ENCODE peak calls at places on chromosomes 11 and 22, in six cellular contexts. One of them, this sample, is unnamed.

GRCh38 chr11:95499516-95500135 is 268.6 kb upstream of the SESN3 start:
- DNase-seq in HCT116: no peak
- DNase-seq in esophagus squamous epithelium: no peak
- DNase-seq in IMR-90: peak; percentile 4
- DNase-seq in endothelial cell of umbilical vein: no peak
- DNase-seq in body of pancreas: no peak
- DNase-seq in this sample: no peak

GRCh38 chr11:118845369-118845768 is 38.3 kb upstream of the CXCR5 start:
- DNase-seq in HCT116: no peak
- DNase-seq in esophagus squamous epithelium: no peak
- DNase-seq in IMR-90: peak; percentile 70
- DNase-seq in endothelial cell of umbilical vein: peak; percentile 15
- DNase-seq in body of pancreas: no peak
- DNase-seq in this sample: no peak

GRCh38 chr22:30427871-30428270 is 2.3 kb downstream of the MTFP1 start:
- DNase-seq in HCT116: no peak
- DNase-seq in esophagus squamous epithelium: no peak
- DNase-seq in IMR-90: no peak
- DNase-seq in endothelial cell of umbilical vein: no peak
- DNase-seq in body of pancreas: no peak
- DNase-seq in this sample: no peak

GRCh38 chr22:44449061-44449682 is 48.9 kb downstream of the RTL6 start:
- DNase-seq in HCT116: no peak
- DNase-seq in esophagus squamous epithelium: no peak
- DNase-seq in IMR-90: peak; percentile 93
- DNase-seq in endothelial cell of umbilical vein: no peak
- DNase-seq in body of pancreas: no peak
- DNase-seq in this sample: no peak

GRCh38 chr11:12746593-12747097 is 72.4 kb downstream of the TEAD1 start:
- DNase-seq in HCT116: peak; percentile 78
- DNase-seq in esophagus squamous epithelium: no peak
- DNase-seq in IMR-90: peak; percentile 93
- DNase-seq in endothelial cell of umbilical vein: no peak
- DNase-seq in body of pancreas: peak; percentile 42
- DNase-seq in this sample: peak; percentile 98

GRCh38 chr11:27468209-27468608 is 4.4 kb downstream of the LGR4 start:
- DNase-seq in HCT116: no peak
- DNase-seq in esophagus squamous epithelium: no peak
- DNase-seq in IMR-90: peak; percentile 53
- DNase-seq in endothelial cell of umbilical vein: peak; percentile 81
- DNase-seq in body of pancreas: peak; percentile 34
- DNase-seq in this sample: no peak

GRCh38 chr11:73137942-73138274 is 4.2 kb downstream of the FCHSD2 start:
- DNase-seq in HCT116: no peak
- DNase-seq in esophagus squamous epithelium: no peak
- DNase-seq in IMR-90: no peak
- DNase-seq in endothelial cell of umbilical vein: no peak
- DNase-seq in body of pancreas: no peak
- DNase-seq in this sample: no peak

GRCh38 chr22:39408173-39408572 is 8.6 kb downstream of the TAB1 start:
- DNase-seq in HCT116: no peak
- DNase-seq in esophagus squamous epithelium: no peak
- DNase-seq in IMR-90: no peak
- DNase-seq in endothelial cell of umbilical vein: no peak
- DNase-seq in body of pancreas: no peak
- DNase-seq in this sample: no peak

GRCh38 chr22:37999640-38000272 is 15.4 kb upstream of the SOX10 start:
- DNase-seq in HCT116: peak; percentile 75
- DNase-seq in esophagus squamous epithelium: no peak
- DNase-seq in IMR-90: peak; percentile 61
- DNase-seq in endothelial cell of umbilical vein: peak; percentile 23
- DNase-seq in body of pancreas: peak; percentile 32
- DNase-seq in this sample: no peak

GRCh38 chr11:118933486-118933885 is 7.8 kb upstream of the BCL9L start:
- DNase-seq in HCT116: no peak
- DNase-seq in esophagus squamous epithelium: no peak
- DNase-seq in IMR-90: peak; percentile 16
- DNase-seq in endothelial cell of umbilical vein: peak; percentile 44
- DNase-seq in body of pancreas: peak; percentile 20
- DNase-seq in this sample: no peak

GRCh38 chr11:115258216-115258615 is 246.0 kb downstream of the CADM1 start:
- DNase-seq in HCT116: no peak
- DNase-seq in esophagus squamous epithelium: no peak
- DNase-seq in IMR-90: no peak
- DNase-seq in endothelial cell of umbilical vein: no peak
- DNase-seq in body of pancreas: no peak
- DNase-seq in this sample: no peak

GRCh38 chr11:95149659-95150294 is 60.1 kb downstream of the ENDOD1 start:
- DNase-seq in HCT116: peak; percentile 90
- DNase-seq in esophagus squamous epithelium: no peak
- DNase-seq in IMR-90: no peak
- DNase-seq in endothelial cell of umbilical vein: peak; percentile 61
- DNase-seq in body of pancreas: peak; percentile 61
- DNase-seq in this sample: peak; percentile 21

GRCh38 chr11:110219011-110219785 is 77.2 kb downstream of the RDX start:
- DNase-seq in HCT116: no peak
- DNase-seq in esophagus squamous epithelium: no peak
- DNase-seq in IMR-90: peak; percentile 53
- DNase-seq in endothelial cell of umbilical vein: no peak
- DNase-seq in body of pancreas: no peak
- DNase-seq in this sample: no peak

GRCh38 chr22:29029202-29030000 is 32.2 kb downstream of the C22orf31 start:
- DNase-seq in HCT116: no peak
- DNase-seq in esophagus squamous epithelium: no peak
- DNase-seq in IMR-90: no peak
- DNase-seq in endothelial cell of umbilical vein: no peak
- DNase-seq in body of pancreas: no peak
- DNase-seq in this sample: no peak

GRCh38 chr11:60831501-60832079 is 10.3 kb upstream of the CCDC86 start:
- DNase-seq in HCT116: no peak
- DNase-seq in esophagus squamous epithelium: no peak
- DNase-seq in IMR-90: peak; percentile 42
- DNase-seq in endothelial cell of umbilical vein: peak; percentile 51
- DNase-seq in body of pancreas: no peak
- DNase-seq in this sample: no peak

DNA sequence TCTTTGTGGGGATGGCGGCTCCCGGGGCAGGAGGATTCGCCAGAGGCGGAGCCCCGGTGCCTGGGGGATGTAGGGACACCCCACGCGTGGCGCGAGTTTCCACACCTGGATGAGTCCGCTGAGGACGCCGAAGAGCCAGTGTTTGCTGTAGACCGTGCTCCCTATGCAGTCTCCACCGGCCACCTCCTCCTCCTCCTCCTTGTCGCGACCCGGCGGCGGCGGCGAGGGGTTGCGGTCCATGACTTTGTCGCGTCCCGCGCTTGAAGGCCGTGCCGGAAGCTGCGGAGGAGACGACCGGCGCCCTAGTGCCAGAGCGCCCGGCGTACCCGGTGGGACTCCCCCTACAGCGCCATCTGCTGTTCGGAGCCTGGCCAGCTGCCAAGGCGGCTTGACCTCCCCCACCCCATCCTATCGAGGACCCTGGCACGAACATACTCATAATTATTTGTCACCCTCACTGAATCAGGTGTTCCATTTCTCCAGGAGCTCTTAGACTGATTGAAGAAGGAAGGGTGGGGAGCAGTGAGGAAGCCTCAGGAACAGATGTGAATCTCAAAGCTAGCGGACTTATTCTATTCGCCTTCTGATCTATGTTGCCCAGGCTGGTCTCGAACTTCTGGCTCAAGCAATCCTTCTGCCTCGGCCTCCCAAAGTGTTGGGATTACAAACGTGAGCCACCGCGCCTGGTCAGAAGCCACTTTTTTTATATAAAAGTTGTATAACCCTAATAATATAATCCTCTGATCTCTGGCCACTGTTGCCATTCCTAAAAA is at the start of gene SAAL1:
- DNase-seq in HCT116: peak; percentile 74
- DNase-seq in esophagus squamous epithelium: no peak
- DNase-seq in IMR-90: peak; percentile 67
- DNase-seq in endothelial cell of umbilical vein: peak; percentile 81
- DNase-seq in body of pancreas: peak; percentile 84
- DNase-seq in this sample: peak; percentile 84
- TF ChIP-seq POLR2A in HCT116: peak; percentile 48
- TF ChIP-seq POLR2A in esophagus squamous epithelium: peak; percentile 37
- TF ChIP-seq POLR2A in IMR-90: peak; percentile 18
- TF ChIP-seq POLR2A in endothelial cell of umbilical vein: peak; percentile 61
- TF ChIP-seq POLR2A in body of pancreas: peak; percentile 73
- TF ChIP-seq POLR2A in this sample: peak; percentile 52

DNA sequence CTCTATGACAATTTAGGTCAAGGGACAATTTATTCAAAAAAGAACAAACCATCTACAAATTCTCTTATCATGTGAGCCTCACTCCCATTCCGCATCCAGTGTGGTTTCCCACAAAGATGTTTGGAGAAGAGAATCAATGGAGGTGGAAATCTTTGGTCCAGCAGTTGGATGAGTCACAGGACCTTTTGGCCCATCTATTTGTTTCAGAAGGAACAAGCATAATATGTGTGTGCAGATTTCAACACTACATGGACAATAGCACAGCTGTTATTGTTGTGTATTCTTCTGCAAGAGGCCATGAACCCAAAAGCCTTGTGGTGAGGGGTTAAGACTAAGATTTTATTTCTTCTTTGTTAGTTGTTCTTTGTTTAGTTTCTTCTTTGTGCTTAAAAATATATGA is 61.6 kb downstream of the OR10A6 start:
- DNase-seq in HCT116: no peak
- DNase-seq in esophagus squamous epithelium: no peak
- DNase-seq in IMR-90: no peak
- DNase-seq in endothelial cell of umbilical vein: peak; percentile 63
- DNase-seq in body of pancreas: no peak
- DNase-seq in this sample: no peak
- H3K4me1 ChIP-seq in HCT116: no peaks in the 10 kb centered on the region
- H3K4me1 ChIP-seq in esophagus squamous epithelium: no peaks in the 10 kb centered on the region
- H3K4me1 ChIP-seq in IMR-90: no peaks in the 10 kb centered on the region
- H3K4me1 ChIP-seq in endothelial cell of umbilical vein: no peaks in the 10 kb centered on the region
- H3K4me1 ChIP-seq in body of pancreas: no peaks in the 10 kb centered on the region
- H3K4me1 ChIP-seq in this sample: no peaks in the 10 kb centered on the region

GRCh38 chr11:66693356-66694055 is 15.8 kb upstream of the RBM4B start:
- DNase-seq in HCT116: no peak
- DNase-seq in esophagus squamous epithelium: no peak
- DNase-seq in IMR-90: no peak
- DNase-seq in endothelial cell of umbilical vein: no peak
- DNase-seq in body of pancreas: no peak
- DNase-seq in this sample: no peak

GRCh38 chr11:66692871-66693331 is 15.2 kb upstream of the RBM4B start:
- DNase-seq in HCT116: no peak
- DNase-seq in esophagus squamous epithelium: no peak
- DNase-seq in IMR-90: no peak
- DNase-seq in endothelial cell of umbilical vein: no peak
- DNase-seq in body of pancreas: no peak
- DNase-seq in this sample: no peak

GRCh38 chr11:66696186-66696585 is 18.5 kb upstream of the RBM4B start:
- DNase-seq in HCT116: no peak
- DNase-seq in esophagus squamous epithelium: no peak
- DNase-seq in IMR-90: no peak
- DNase-seq in endothelial cell of umbilical vein: no peak
- DNase-seq in body of pancreas: no peak
- DNase-seq in this sample: no peak

GRCh38 chr11:66694056-66694410 is 16.3 kb upstream of the RBM4B start:
- DNase-seq in HCT116: no peak
- DNase-seq in esophagus squamous epithelium: no peak
- DNase-seq in IMR-90: no peak
- DNase-seq in endothelial cell of umbilical vein: no peak
- DNase-seq in body of pancreas: no peak
- DNase-seq in this sample: no peak

DNA sequence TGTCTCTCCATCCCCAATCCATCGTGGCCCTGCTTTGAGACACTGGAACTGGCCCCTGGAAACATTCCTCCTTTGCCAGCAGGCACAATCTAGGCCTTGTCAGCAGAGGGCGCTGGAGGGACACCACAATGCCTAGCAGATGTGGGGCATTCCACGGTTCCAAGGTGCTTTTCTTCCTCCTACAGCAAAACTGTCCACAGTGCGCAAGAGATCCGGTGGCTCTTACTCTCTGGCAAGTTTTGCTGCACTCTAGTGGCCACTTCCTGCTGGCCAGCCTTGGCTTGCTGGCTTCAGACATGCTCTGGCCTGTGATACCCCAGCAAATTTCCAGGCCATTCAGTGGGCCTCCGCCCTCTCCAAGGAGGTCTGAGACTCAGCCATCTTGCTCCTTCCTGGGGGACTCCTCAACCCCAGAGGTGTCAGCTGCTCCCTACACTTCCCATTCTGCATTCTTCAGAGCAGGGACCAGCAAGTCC is 17.1 kb upstream of the RBM4B start:
- DNase-seq in HCT116: peak; percentile 96
- DNase-seq in esophagus squamous epithelium: peak; percentile 51
- DNase-seq in IMR-90: peak; percentile 98
- DNase-seq in endothelial cell of umbilical vein: peak; percentile 92
- DNase-seq in body of pancreas: peak; percentile 97
- DNase-seq in this sample: peak; percentile 89
- H3K36me3 ChIP-seq in HCT116: no peaks in the 10 kb centered on the region
- H3K36me3 ChIP-seq in esophagus squamous epithelium: peaks cover 93% of the 10 kb centered on the region
- H3K36me3 ChIP-seq in IMR-90: no peaks in the 10 kb centered on the region
- H3K36me3 ChIP-seq in endothelial cell of umbilical vein: no peaks in the 10 kb centered on the region
- H3K36me3 ChIP-seq in body of pancreas: no peaks in the 10 kb centered on the region
- H3K36me3 ChIP-seq in this sample: no peaks in the 10 kb centered on the region

GRCh38 chr22:25169278-25170031 is 30.2 kb upstream of the CRYBB3 start:
- DNase-seq in HCT116: peak; percentile 33
- DNase-seq in esophagus squamous epithelium: no peak
- DNase-seq in IMR-90: no peak
- DNase-seq in endothelial cell of umbilical vein: no peak
- DNase-seq in body of pancreas: no peak
- DNase-seq in this sample: peak; percentile 63
- TF ChIP-seq POLR2A in HCT116: no peak
- TF ChIP-seq POLR2A in esophagus squamous epithelium: no peak
- TF ChIP-seq POLR2A in IMR-90: no peak
- TF ChIP-seq POLR2A in endothelial cell of umbilical vein: no peak
- TF ChIP-seq POLR2A in body of pancreas: no peak
- TF ChIP-seq POLR2A in this sample: no peak

GRCh38 chr11:71250512-71251158 is 1.7 kb downstream of the SHANK2 start:
- DNase-seq in HCT116: no peak
- DNase-seq in esophagus squamous epithelium: no peak
- DNase-seq in IMR-90: no peak
- DNase-seq in endothelial cell of umbilical vein: no peak
- DNase-seq in body of pancreas: no peak
- DNase-seq in this sample: no peak

GRCh38 chr11:71247551-71248250 is 4.7 kb downstream of the SHANK2 start:
- DNase-seq in HCT116: no peak
- DNase-seq in esophagus squamous epithelium: no peak
- DNase-seq in IMR-90: no peak
- DNase-seq in endothelial cell of umbilical vein: no peak
- DNase-seq in body of pancreas: peak; percentile 49
- DNase-seq in this sample: peak; percentile 73

GRCh38 chr11:71248251-71248570 is 4.2 kb downstream of the SHANK2 start:
- DNase-seq in HCT116: no peak
- DNase-seq in esophagus squamous epithelium: no peak
- DNase-seq in IMR-90: no peak
- DNase-seq in endothelial cell of umbilical vein: no peak
- DNase-seq in body of pancreas: no peak
- DNase-seq in this sample: peak; percentile 34

GRCh38 chr11:71249301-71249700 is 3.1 kb downstream of the SHANK2 start:
- DNase-seq in HCT116: no peak
- DNase-seq in esophagus squamous epithelium: no peak
- DNase-seq in IMR-90: no peak
- DNase-seq in endothelial cell of umbilical vein: no peak
- DNase-seq in body of pancreas: no peak
- DNase-seq in this sample: peak; percentile 30

GRCh38 chr11:71248656-71249055 is 3.7 kb downstream of the SHANK2 start:
- DNase-seq in HCT116: no peak
- DNase-seq in esophagus squamous epithelium: no peak
- DNase-seq in IMR-90: no peak
- DNase-seq in endothelial cell of umbilical vein: no peak
- DNase-seq in body of pancreas: no peak
- DNase-seq in this sample: peak; percentile 66
- H3K4me1 ChIP-seq in HCT116: peaks cover 13% of the 10 kb centered on the region
- H3K4me1 ChIP-seq in esophagus squamous epithelium: peaks cover 13% of the 10 kb centered on the region
- H3K4me1 ChIP-seq in IMR-90: peaks cover 6% of the 10 kb centered on the region
- H3K4me1 ChIP-seq in endothelial cell of umbilical vein: no peaks in the 10 kb centered on the region
- H3K4me1 ChIP-seq in body of pancreas: peaks cover 35% of the 10 kb centered on the region
- H3K4me1 ChIP-seq in this sample: peaks cover 60% of the 10 kb centered on the region

GRCh38 chr22:45483918-45484499 is 18.7 kb upstream of the FBLN1 start:
- DNase-seq in HCT116: no peak
- DNase-seq in esophagus squamous epithelium: no peak
- DNase-seq in IMR-90: no peak
- DNase-seq in endothelial cell of umbilical vein: no peak
- DNase-seq in body of pancreas: no peak
- DNase-seq in this sample: no peak
- H3K36me3 ChIP-seq in HCT116: no peaks in the 10 kb centered on the region
- H3K36me3 ChIP-seq in esophagus squamous epithelium: no peaks in the 10 kb centered on the region
- H3K36me3 ChIP-seq in IMR-90: no peaks in the 10 kb centered on the region
- H3K36me3 ChIP-seq in endothelial cell of umbilical vein: no peaks in the 10 kb centered on the region
- H3K36me3 ChIP-seq in body of pancreas: no peaks in the 10 kb centered on the region
- H3K36me3 ChIP-seq in this sample: no peaks in the 10 kb centered on the region

This sample was measured in thyroid gland.